ENCODE peak calls at places on chromosomes 4 and X, in five cellular contexts. V, L, W, I and R are unnamed samples.

GRCh38 chrX:150779367-150779766 is 86.2 kb downstream of the MTMR1 start:
- DNase-seq in V (no peak), L (no peak), W (no peak), I (peak; percentile 17), R (no peak)

GRCh38 chr4:55730143-55730931 is 89.3 kb upstream of the EXOC1L start:
- DNase-seq in V (no peak), L (no peak), W (no peak), I (no peak), R (no peak)

GRCh38 chr4:83629945-83630684 is 94.2 kb downstream of the GPAT3 start:
- DNase-seq in V (no peak), L (peak; percentile 69), W (no peak), I (peak; percentile 82), R (no peak)

GRCh38 chr4:25060586-25061340 is 30.0 kb upstream of the LGI2 start:
- DNase-seq in V (no peak), L (no peak), W (no peak), I (no peak), R (no peak)

GRCh38 chrX:120768681-120769080 is 107.0 kb downstream of the CT47B1 start:
- DNase-seq in V (peak; percentile 17), L (no peak), W (no peak), I (peak; percentile 68), R (no peak)

GRCh38 chr4:149296503-149296902 is 519.1 kb downstream of the IQCM start:
- DNase-seq in V (no peak), L (no peak), W (peak; percentile 30), I (no peak), R (peak; percentile 83)

GRCh38 chrX:12611471-12611870 is 179.7 kb upstream of the PRPS2 start:
- DNase-seq in V (no peak), L (no peak), W (no peak), I (no peak), R (no peak)

GRCh38 chr4:37990731-37991130 is 30.5 kb downstream of the PTTG2 start:
- DNase-seq in V (no peak), L (no peak), W (no peak), I (no peak), R (no peak)

GRCh38 chr4:62912531-62912930 is 1496.7 kb downstream of the TECRL start:
- DNase-seq in V (no peak), L (no peak), W (no peak), I (no peak), R (no peak)

GRCh38 chr4:37825943-37826281 is 574 bp upstream of the PGM2 start:
- DNase-seq in V (no peak), L (no peak), W (no peak), I (no peak), R (peak; percentile 32)

GRCh38 chr4:177285953-177286352 is 23.7 kb upstream of the NEIL3 start:
- DNase-seq in V (no peak), L (no peak), W (no peak), I (no peak), R (no peak)

GRCh38 chr4:48727666-48728459 is 52.2 kb downstream of the FRYL start:
- DNase-seq in V (no peak), L (no peak), W (no peak), I (no peak), R (no peak)

GRCh38 chr4:21790437-21791029 is 158.0 kb downstream of the KCNIP4 start:
- DNase-seq in V (no peak), L (no peak), W (peak; percentile 54), I (peak; percentile 78), R (no peak)

DNA sequence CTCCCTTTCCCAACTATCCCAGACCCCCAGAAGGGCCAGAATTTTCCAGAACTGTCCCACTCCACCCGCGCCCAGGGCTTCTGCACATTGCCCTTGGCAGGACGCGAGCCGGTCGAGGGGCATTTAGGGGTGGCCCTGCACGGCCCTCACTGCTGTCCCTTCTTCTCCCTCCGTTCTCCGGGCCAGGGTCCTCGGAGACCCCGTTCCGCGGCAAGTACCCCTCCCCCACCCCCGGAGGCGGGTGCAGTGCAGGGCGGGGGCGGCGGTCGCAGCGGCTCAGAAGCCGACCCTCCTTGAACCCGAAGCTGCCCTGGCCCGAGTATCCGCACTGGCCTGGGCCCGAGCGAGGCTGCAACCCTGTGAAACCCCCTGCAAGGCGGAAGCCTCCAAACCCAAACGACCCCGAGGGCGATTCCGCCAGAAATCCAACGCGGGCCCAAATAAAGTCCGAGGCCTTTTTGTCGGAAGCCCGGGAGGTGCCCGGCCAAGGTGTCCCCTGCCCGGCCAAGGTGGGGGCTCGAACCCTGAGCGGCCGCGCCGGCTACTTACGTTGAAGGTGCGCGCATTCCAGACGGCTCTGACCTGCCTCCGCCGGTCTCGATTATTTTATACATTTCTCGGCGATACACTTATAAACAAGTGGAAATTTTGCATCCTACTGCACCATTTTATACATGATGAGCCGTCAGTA is 53.2 kb upstream of the TMEM33 start:
- DNase-seq in V (no peak), L (no peak), W (no peak), I (peak; percentile 19), R (no peak)
- H3K4me3 ChIP-seq in V (peak overlapping the region; percentile 12), L (no peak overlapping the region), W (peak overlapping the region; percentile 18), I (peak overlapping the region; percentile 19), R (peak overlapping the region; percentile 14)

DNA sequence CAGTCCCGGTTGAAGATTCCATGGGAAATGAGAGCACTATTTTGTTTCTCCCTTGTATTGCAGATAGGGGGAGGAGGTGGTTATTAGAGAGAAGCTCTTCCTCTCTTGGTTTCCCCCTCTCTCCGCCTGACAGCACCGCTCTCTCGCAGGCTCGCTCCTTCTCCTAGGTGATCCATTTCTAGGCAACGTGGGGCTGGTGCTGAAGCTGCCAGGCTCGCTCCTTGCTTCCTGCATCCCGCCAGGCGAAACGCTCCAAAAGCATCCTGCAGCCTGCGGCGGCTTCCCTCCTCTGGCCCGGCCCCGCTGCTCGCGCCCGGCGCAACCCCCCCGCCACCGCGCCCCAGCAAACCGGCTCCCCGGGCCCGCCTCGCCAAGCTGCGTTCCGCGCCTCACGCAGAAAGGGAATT is at the start of gene GRID2:
- DNase-seq in V (no peak), L (no peak), W (peak; percentile 62), I (peak; percentile 44), R (no peak)
- TF ChIP-seq CTCF in V (no peak), L (no peak), W (no peak), I (no peak), R (no peak)

GRCh38 chrX:9341305-9342201 is 123.3 kb upstream of the TBL1X start:
- DNase-seq in V (no peak), L (no peak), W (peak; percentile 48), I (peak; percentile 55), R (no peak)
- H3K4me3 ChIP-seq in V (no peak overlapping the region), L (peak overlapping the region; percentile 12), W (no peak overlapping the region), I (peak overlapping the region; percentile 4), R (peak overlapping the region; percentile 12)

DNA sequence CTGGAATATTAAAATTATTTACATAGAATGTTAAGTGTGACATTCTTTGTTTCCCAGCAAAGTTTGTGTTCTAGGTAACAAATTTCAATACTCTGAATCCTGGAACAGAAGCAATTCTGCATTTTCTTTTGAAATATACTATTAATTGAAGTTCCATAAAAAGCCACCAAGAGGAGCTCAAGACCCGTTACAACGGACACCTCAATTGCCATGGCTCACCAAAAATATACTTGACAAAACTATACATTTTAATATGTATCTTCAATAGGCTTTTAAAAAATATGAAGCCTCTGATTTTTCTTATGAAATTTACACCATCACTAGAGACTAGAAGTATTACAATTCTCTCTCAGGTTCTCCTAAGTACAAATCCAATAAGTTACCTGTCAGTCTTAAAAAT is 111.4 kb downstream of the NYX start:
- DNase-seq in V (no peak), L (no peak), W (peak; percentile 3), I (peak; percentile 41), R (no peak)
- TF ChIP-seq CTCF in V (peak; percentile 29), L (peak; percentile 4), W (peak; percentile 34), I (peak; percentile 21), R (peak; percentile 46)

GRCh38 chrX:104253567-104254441 is 929 bp downstream of the ESX1 start:
- DNase-seq in V (no peak), L (no peak), W (peak; percentile 48), I (no peak), R (no peak)
- H3K4me3 ChIP-seq in V (no peak overlapping the region), L (no peak overlapping the region), W (peak overlapping the region; percentile 16), I (no peak overlapping the region), R (peak overlapping the region; percentile 6)

DNA sequence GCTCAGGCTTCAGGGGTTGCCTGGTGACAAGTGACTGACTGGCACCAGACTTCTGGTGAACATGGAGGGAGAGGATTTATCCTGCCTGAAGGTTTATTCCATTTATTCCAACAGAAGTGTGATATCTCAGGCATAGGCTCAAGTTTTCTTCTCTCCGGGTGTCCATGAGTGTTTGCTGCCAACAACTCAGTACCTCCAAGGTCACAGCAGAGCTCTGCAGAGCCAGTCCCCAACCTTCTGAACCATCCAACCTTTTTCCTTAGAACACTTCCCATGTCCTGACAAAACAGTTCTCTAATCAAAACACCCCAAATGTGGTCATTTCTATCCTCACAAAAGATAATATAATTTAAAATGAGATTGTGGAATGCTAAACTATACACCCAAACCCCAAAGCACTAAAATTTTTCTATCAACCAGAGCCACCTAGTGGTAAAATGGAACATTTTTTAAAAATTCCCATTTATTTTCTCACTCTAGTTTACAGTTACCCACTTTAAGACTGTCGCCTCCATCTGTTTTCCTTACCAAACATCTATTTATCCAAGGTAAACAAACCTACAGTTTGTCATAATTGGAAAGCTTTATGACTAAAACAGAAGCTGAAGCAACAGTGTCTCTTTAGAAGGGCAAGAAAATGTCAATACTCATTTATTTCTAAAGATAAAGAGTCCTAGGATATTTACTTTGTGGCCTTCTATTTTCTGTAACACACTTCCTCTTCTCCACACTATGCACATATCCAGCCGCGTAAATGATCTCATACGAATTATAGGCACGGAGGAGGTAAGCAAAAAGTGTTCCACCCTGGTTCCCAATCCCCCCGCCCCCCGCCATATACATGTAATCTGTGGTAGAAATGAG is 39.5 kb downstream of the TMEM154 start:
- DNase-seq in V (no peak), L (no peak), W (peak; percentile 38), I (peak; percentile 47), R (no peak)
- TF ChIP-seq CTCF in V (peak; percentile 44), L (peak; percentile 33), W (peak; percentile 47), I (peak; percentile 24), R (peak; percentile 56)

DNA sequence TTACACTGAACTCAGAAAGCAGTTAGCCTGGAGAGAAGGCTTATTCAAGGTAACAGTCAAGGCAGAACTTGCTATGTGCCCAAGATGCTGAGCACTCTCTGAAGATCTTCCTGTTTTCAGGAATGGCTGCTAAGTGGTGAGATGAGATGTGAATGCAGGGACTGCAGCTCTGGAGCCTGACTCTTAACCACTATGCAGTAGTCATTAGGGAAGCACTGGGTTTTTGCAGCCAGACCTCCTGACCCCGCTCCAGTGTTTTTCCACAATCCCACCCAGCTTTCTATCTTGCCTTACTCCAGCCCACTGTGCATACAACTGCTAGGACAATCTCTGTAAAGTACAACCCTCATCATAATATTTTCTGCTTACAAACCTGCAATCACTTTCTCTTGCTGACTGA is 95.2 kb upstream of the LNX1 start:
- DNase-seq in V (no peak), L (no peak), W (peak; percentile 24), I (peak; percentile 50), R (no peak)
- H3K4me3 ChIP-seq in V (no peak overlapping the region), L (no peak overlapping the region), W (no peak overlapping the region), I (no peak overlapping the region), R (no peak overlapping the region)

DNA sequence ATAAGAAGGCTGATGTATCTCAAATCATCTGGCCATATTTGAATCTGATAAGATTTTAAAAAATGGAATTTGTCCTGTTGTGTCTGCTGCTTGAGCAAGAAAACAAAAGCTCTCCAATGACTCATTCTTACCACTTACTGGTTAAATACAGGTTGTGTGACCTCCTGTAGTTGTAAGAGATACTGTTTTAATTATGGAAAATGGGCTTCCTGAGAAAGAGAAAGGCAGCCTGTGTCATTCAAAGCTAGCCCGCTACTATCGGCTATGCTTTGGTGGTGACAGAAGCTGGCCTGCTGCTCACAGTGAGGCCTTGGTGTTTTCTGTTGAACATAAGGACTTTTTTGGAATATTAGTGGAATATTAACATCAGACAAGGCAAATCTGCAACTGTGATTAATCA is 1722.1 kb upstream of the PCDH10 start:
- DNase-seq in V (no peak), L (no peak), W (no peak), I (no peak), R (no peak)
- TF ChIP-seq CTCF in V (no peak), L (no peak), W (no peak), I (no peak), R (no peak)